ENCODE peak calls at places on chromosome 20, in six cellular contexts. One of them, this sample, is unnamed.

GRCh38 chr20:19855426-19855825 is 97.4 kb downstream of the RIN2 start:
- DNase-seq in Calu3: no peak
- DNase-seq in left ventricle myocardium inferior: no peak
- DNase-seq in CD4-positive, alpha-beta T cell: no peak
- DNase-seq in GM23338: no peak
- DNase-seq in tibial artery: no peak
- DNase-seq in this sample: no peak

GRCh38 chr20:37270586-37271420 is 9.2 kb upstream of the GHRH start:
- DNase-seq in Calu3: no peak
- DNase-seq in left ventricle myocardium inferior: no peak
- DNase-seq in CD4-positive, alpha-beta T cell: no peak
- DNase-seq in GM23338: no peak
- DNase-seq in tibial artery: no peak
- DNase-seq in this sample: no peak

GRCh38 chr20:20073851-20074252 is 21.5 kb downstream of the CFAP61 start:
- DNase-seq in Calu3: no peak
- DNase-seq in left ventricle myocardium inferior: no peak
- DNase-seq in CD4-positive, alpha-beta T cell: no peak
- DNase-seq in GM23338: no peak
- DNase-seq in tibial artery: no peak
- DNase-seq in this sample: no peak

GRCh38 chr20:38156888-38157634 is 8.0 kb downstream of the TGM2 start:
- DNase-seq in Calu3: peak
- DNase-seq in left ventricle myocardium inferior: peak
- DNase-seq in CD4-positive, alpha-beta T cell: no peak
- DNase-seq in GM23338: no peak
- DNase-seq in tibial artery: peak
- DNase-seq in this sample: peak

GRCh38 chr20:32543570-32544259 is 41.4 kb downstream of the NOL4L start:
- DNase-seq in Calu3: no peak
- DNase-seq in left ventricle myocardium inferior: no peak
- DNase-seq in CD4-positive, alpha-beta T cell: no peak
- DNase-seq in GM23338: no peak
- DNase-seq in tibial artery: no peak
- DNase-seq in this sample: no peak

GRCh38 chr20:53336892-53337291 is 256.7 kb downstream of the ZNF217 start:
- DNase-seq in Calu3: no peak
- DNase-seq in left ventricle myocardium inferior: no peak
- DNase-seq in CD4-positive, alpha-beta T cell: no peak
- DNase-seq in GM23338: no peak
- DNase-seq in tibial artery: no peak
- DNase-seq in this sample: no peak

GRCh38 chr20:32440758-32441078 is 82.6 kb downstream of the ASXL1 start:
- DNase-seq in Calu3: no peak
- DNase-seq in left ventricle myocardium inferior: no peak
- DNase-seq in CD4-positive, alpha-beta T cell: no peak
- DNase-seq in GM23338: no peak
- DNase-seq in tibial artery: no peak
- DNase-seq in this sample: no peak

GRCh38 chr20:60976913-60977312 is 275.1 kb upstream of the CDH4 start:
- DNase-seq in Calu3: no peak
- DNase-seq in left ventricle myocardium inferior: no peak
- DNase-seq in CD4-positive, alpha-beta T cell: no peak
- DNase-seq in GM23338: peak
- DNase-seq in tibial artery: no peak
- DNase-seq in this sample: no peak

GRCh38 chr20:44981736-44982406 is 15.6 kb downstream of the STK4 start:
- DNase-seq in Calu3: no peak
- DNase-seq in left ventricle myocardium inferior: no peak
- DNase-seq in CD4-positive, alpha-beta T cell: no peak
- DNase-seq in GM23338: no peak
- DNase-seq in tibial artery: no peak
- DNase-seq in this sample: no peak

GRCh38 chr20:47689726-47690125 is 95.6 kb downstream of the SULF2 start:
- DNase-seq in Calu3: no peak
- DNase-seq in left ventricle myocardium inferior: no peak
- DNase-seq in CD4-positive, alpha-beta T cell: no peak
- DNase-seq in GM23338: no peak
- DNase-seq in tibial artery: no peak
- DNase-seq in this sample: no peak

GRCh38 chr20:24584538-24585356 is 115.3 kb downstream of the SYNDIG1 start:
- DNase-seq in Calu3: no peak
- DNase-seq in left ventricle myocardium inferior: no peak
- DNase-seq in CD4-positive, alpha-beta T cell: no peak
- DNase-seq in GM23338: no peak
- DNase-seq in tibial artery: no peak
- DNase-seq in this sample: peak

GRCh38 chr20:16147221-16147620 is 426.0 kb downstream of the KIF16B start:
- DNase-seq in Calu3: no peak
- DNase-seq in left ventricle myocardium inferior: no peak
- DNase-seq in CD4-positive, alpha-beta T cell: no peak
- DNase-seq in GM23338: no peak
- DNase-seq in tibial artery: no peak
- DNase-seq in this sample: no peak

GRCh38 chr20:46970937-46971630 is 76.4 kb downstream of the EYA2 start:
- DNase-seq in Calu3: peak
- DNase-seq in left ventricle myocardium inferior: no peak
- DNase-seq in CD4-positive, alpha-beta T cell: no peak
- DNase-seq in GM23338: peak
- DNase-seq in tibial artery: no peak
- DNase-seq in this sample: no peak

GRCh38 chr20:16308754-16309153 is 264.5 kb downstream of the KIF16B start:
- DNase-seq in Calu3: no peak
- DNase-seq in left ventricle myocardium inferior: no peak
- DNase-seq in CD4-positive, alpha-beta T cell: no peak
- DNase-seq in GM23338: no peak
- DNase-seq in tibial artery: no peak
- DNase-seq in this sample: no peak

GRCh38 chr20:40942775-40943174 is 85.8 kb upstream of the TOP1 start:
- DNase-seq in Calu3: no peak
- DNase-seq in left ventricle myocardium inferior: no peak
- DNase-seq in CD4-positive, alpha-beta T cell: no peak
- DNase-seq in GM23338: no peak
- DNase-seq in tibial artery: no peak
- DNase-seq in this sample: no peak

GRCh38 chr20:63280929-63281545 is 8.4 kb downstream of the ARFGAP1 start:
- DNase-seq in Calu3: no peak
- DNase-seq in left ventricle myocardium inferior: no peak
- DNase-seq in CD4-positive, alpha-beta T cell: no peak
- DNase-seq in GM23338: peak
- DNase-seq in tibial artery: no peak
- DNase-seq in this sample: no peak

GRCh38 chr20:51563141-51563596 is 20.6 kb upstream of the NFATC2 start:
- DNase-seq in Calu3: no peak
- DNase-seq in left ventricle myocardium inferior: no peak
- DNase-seq in CD4-positive, alpha-beta T cell: no peak
- DNase-seq in GM23338: no peak
- DNase-seq in tibial artery: no peak
- DNase-seq in this sample: no peak

GRCh38 chr20:41309817-41310216 is 7.7 kb downstream of the ZHX3 start:
- DNase-seq in Calu3: no peak
- DNase-seq in left ventricle myocardium inferior: no peak
- DNase-seq in CD4-positive, alpha-beta T cell: no peak
- DNase-seq in GM23338: no peak
- DNase-seq in tibial artery: no peak
- DNase-seq in this sample: no peak

GRCh38 chr20:63314566-63315239 is 21.7 kb downstream of the COL20A1 start:
- DNase-seq in Calu3: no peak
- DNase-seq in left ventricle myocardium inferior: no peak
- DNase-seq in CD4-positive, alpha-beta T cell: no peak
- DNase-seq in GM23338: no peak
- DNase-seq in tibial artery: no peak
- DNase-seq in this sample: no peak

GRCh38 chr20:51463560-51463959 is 79.0 kb downstream of the NFATC2 start:
- DNase-seq in Calu3: no peak
- DNase-seq in left ventricle myocardium inferior: no peak
- DNase-seq in CD4-positive, alpha-beta T cell: no peak
- DNase-seq in GM23338: no peak
- DNase-seq in tibial artery: no peak
- DNase-seq in this sample: no peak

GRCh38 chr20:7667194-7667593 is 273.1 kb downstream of the HAO1 start:
- DNase-seq in Calu3: no peak
- DNase-seq in left ventricle myocardium inferior: no peak
- DNase-seq in CD4-positive, alpha-beta T cell: no peak
- DNase-seq in GM23338: no peak
- DNase-seq in tibial artery: no peak
- DNase-seq in this sample: no peak

GRCh38 chr20:58587467-58587866 is 63.6 kb upstream of the STX16 start:
- DNase-seq in Calu3: no peak
- DNase-seq in left ventricle myocardium inferior: no peak
- DNase-seq in CD4-positive, alpha-beta T cell: no peak
- DNase-seq in GM23338: no peak
- DNase-seq in tibial artery: peak
- DNase-seq in this sample: no peak

GRCh38 chr20:24994470-24995368 is 2.2 kb upstream of the APMAP start:
- DNase-seq in Calu3: peak
- DNase-seq in left ventricle myocardium inferior: peak
- DNase-seq in CD4-positive, alpha-beta T cell: peak
- DNase-seq in GM23338: peak
- DNase-seq in tibial artery: peak
- DNase-seq in this sample: peak

GRCh38 chr20:24405810-24406209 is 63.6 kb upstream of the SYNDIG1 start:
- DNase-seq in Calu3: no peak
- DNase-seq in left ventricle myocardium inferior: no peak
- DNase-seq in CD4-positive, alpha-beta T cell: no peak
- DNase-seq in GM23338: no peak
- DNase-seq in tibial artery: no peak
- DNase-seq in this sample: no peak

GRCh38 chr20:50338479-50339195 is 148.0 kb downstream of the CEBPB start:
- DNase-seq in Calu3: no peak
- DNase-seq in left ventricle myocardium inferior: no peak
- DNase-seq in CD4-positive, alpha-beta T cell: no peak
- DNase-seq in GM23338: peak
- DNase-seq in tibial artery: no peak
- DNase-seq in this sample: peak
- TF ChIP-seq CTCF in Calu3: no peak
- TF ChIP-seq CTCF in left ventricle myocardium inferior: no peak
- TF ChIP-seq CTCF in CD4-positive, alpha-beta T cell: no peak
- TF ChIP-seq CTCF in GM23338: peak
- TF ChIP-seq CTCF in tibial artery: no peak
- TF ChIP-seq CTCF in this sample: no peak

DNA sequence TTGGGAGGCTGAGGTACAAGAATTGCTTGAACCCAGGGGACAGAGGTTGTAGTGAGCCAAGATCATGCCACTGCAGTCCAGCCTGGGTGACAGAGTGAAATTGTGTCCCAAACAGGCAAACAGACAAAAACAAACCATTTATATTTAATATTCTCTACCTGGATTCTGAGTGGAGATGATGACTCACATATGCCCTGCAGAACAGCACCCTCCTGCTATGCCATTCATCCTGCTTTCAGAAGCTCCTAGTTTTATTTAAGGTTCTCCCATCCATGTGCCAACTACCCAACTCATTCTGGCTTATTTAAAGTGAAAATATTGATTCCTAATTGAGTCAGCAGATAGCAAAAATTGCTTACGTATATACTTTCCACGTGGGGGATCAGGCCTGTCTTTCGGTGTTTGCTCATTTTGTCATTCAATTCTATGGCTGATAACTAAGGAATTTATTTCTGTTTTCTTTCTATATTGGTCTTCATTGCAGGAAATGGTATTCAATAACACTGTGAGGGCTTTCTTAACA is 459.1 kb upstream of the JAG1 start:
- DNase-seq in Calu3: no peak
- DNase-seq in left ventricle myocardium inferior: no peak
- DNase-seq in CD4-positive, alpha-beta T cell: no peak
- DNase-seq in GM23338: no peak
- DNase-seq in tibial artery: no peak
- DNase-seq in this sample: no peak
- TF ChIP-seq CTCF in Calu3: no peak
- TF ChIP-seq CTCF in left ventricle myocardium inferior: no peak
- TF ChIP-seq CTCF in CD4-positive, alpha-beta T cell: no peak
- TF ChIP-seq CTCF in GM23338: no peak
- TF ChIP-seq CTCF in tibial artery: no peak
- TF ChIP-seq CTCF in this sample: no peak

GRCh38 chr20:49045440-49046086 is 549 bp upstream of the CSE1L start:
- DNase-seq in Calu3: no peak
- DNase-seq in left ventricle myocardium inferior: peak
- DNase-seq in CD4-positive, alpha-beta T cell: no peak
- DNase-seq in GM23338: peak
- DNase-seq in tibial artery: peak
- DNase-seq in this sample: peak

GRCh38 chr20:49043000-49043399 is 3.1 kb upstream of the CSE1L start:
- DNase-seq in Calu3: no peak
- DNase-seq in left ventricle myocardium inferior: no peak
- DNase-seq in CD4-positive, alpha-beta T cell: no peak
- DNase-seq in GM23338: no peak
- DNase-seq in tibial artery: no peak
- DNase-seq in this sample: no peak

GRCh38 chr20:49046087-49046900 is at the start of gene CSE1L:
- DNase-seq in Calu3: peak
- DNase-seq in left ventricle myocardium inferior: peak
- DNase-seq in CD4-positive, alpha-beta T cell: peak
- DNase-seq in GM23338: peak
- DNase-seq in tibial artery: peak
- DNase-seq in this sample: peak
- TF ChIP-seq CTCF in Calu3: no peak
- TF ChIP-seq CTCF in left ventricle myocardium inferior: peak
- TF ChIP-seq CTCF in CD4-positive, alpha-beta T cell: no peak
- TF ChIP-seq CTCF in GM23338: no peak
- TF ChIP-seq CTCF in tibial artery: peak
- TF ChIP-seq CTCF in this sample: peak

GRCh38 chr20:62178316-62179161 is 4.3 kb upstream of the MTG2 start:
- DNase-seq in Calu3: no peak
- DNase-seq in left ventricle myocardium inferior: no peak
- DNase-seq in CD4-positive, alpha-beta T cell: no peak
- DNase-seq in GM23338: no peak
- DNase-seq in tibial artery: no peak
- DNase-seq in this sample: no peak

GRCh38 chr20:62177307-62177706 is 5.5 kb upstream of the MTG2 start:
- DNase-seq in Calu3: no peak
- DNase-seq in left ventricle myocardium inferior: no peak
- DNase-seq in CD4-positive, alpha-beta T cell: no peak
- DNase-seq in GM23338: no peak
- DNase-seq in tibial artery: no peak
- DNase-seq in this sample: no peak

GRCh38 chr20:62175711-62176110 is 7.1 kb upstream of the MTG2 start:
- DNase-seq in Calu3: no peak
- DNase-seq in left ventricle myocardium inferior: no peak
- DNase-seq in CD4-positive, alpha-beta T cell: no peak
- DNase-seq in GM23338: no peak
- DNase-seq in tibial artery: no peak
- DNase-seq in this sample: no peak

GRCh38 chr20:62174870-62175624 is 7.8 kb upstream of the MTG2 start:
- DNase-seq in Calu3: no peak
- DNase-seq in left ventricle myocardium inferior: no peak
- DNase-seq in CD4-positive, alpha-beta T cell: no peak
- DNase-seq in GM23338: no peak
- DNase-seq in tibial artery: no peak
- DNase-seq in this sample: no peak

DNA sequence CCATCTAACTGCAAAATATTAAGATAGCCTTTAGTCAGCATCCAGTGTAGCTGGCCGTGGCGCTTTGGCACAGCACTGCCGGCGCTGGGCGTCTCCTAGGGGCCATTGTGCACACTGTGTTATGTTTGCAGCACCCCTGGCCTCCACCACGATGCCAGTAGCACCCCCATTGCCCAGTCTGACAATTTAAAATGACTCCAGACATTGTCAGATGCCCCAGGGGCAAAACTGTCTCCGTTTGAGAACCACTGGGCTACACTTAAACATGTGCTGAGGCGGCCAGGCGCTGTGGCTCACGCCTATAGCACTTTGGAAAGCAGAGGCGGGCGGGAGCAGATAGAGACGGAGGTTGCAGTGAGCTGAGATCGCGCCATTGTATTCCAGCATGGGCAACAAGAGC is 6.0 kb upstream of the MTG2 start:
- DNase-seq in Calu3: no peak
- DNase-seq in left ventricle myocardium inferior: no peak
- DNase-seq in CD4-positive, alpha-beta T cell: no peak
- DNase-seq in GM23338: no peak
- DNase-seq in tibial artery: no peak
- DNase-seq in this sample: no peak
- TF ChIP-seq CTCF in Calu3: no peak
- TF ChIP-seq CTCF in left ventricle myocardium inferior: no peak
- TF ChIP-seq CTCF in CD4-positive, alpha-beta T cell: no peak
- TF ChIP-seq CTCF in GM23338: no peak
- TF ChIP-seq CTCF in tibial artery: no peak
- TF ChIP-seq CTCF in this sample: no peak